ENCODE peak calls at places on chromosome 4, in eight cellular contexts. One of them, this sample, is unnamed.

GRCh38 chr4:86717651-86718050 is 123.5 kb downstream of the PTPN13 start:
- DNase-seq in PC-3: no peak
- DNase-seq in heart right ventricle: no peak
- DNase-seq in astrocyte: no peak
- DNase-seq in lower lobe of right lung: no peak
- DNase-seq in GM23338: no peak
- DNase-seq in tibial artery: no peak
- DNase-seq in psoas muscle: no peak
- DNase-seq in this sample: peak; percentile 47

GRCh38 chr4:25051534-25051933 is 20.8 kb upstream of the LGI2 start:
- DNase-seq in PC-3: no peak
- DNase-seq in heart right ventricle: no peak
- DNase-seq in astrocyte: peak; percentile 39
- DNase-seq in lower lobe of right lung: no peak
- DNase-seq in GM23338: no peak
- DNase-seq in tibial artery: no peak
- DNase-seq in psoas muscle: no peak
- DNase-seq in this sample: no peak

GRCh38 chr4:184955116-184955515 is 63.2 kb upstream of the HELT start:
- DNase-seq in PC-3: no peak
- DNase-seq in heart right ventricle: no peak
- DNase-seq in astrocyte: no peak
- DNase-seq in lower lobe of right lung: no peak
- DNase-seq in GM23338: no peak
- DNase-seq in tibial artery: no peak
- DNase-seq in psoas muscle: no peak
- DNase-seq in this sample: no peak

GRCh38 chr4:166045457-166045856 is 172.4 kb downstream of the TLL1 start:
- DNase-seq in PC-3: no peak
- DNase-seq in heart right ventricle: no peak
- DNase-seq in astrocyte: no peak
- DNase-seq in lower lobe of right lung: no peak
- DNase-seq in GM23338: no peak
- DNase-seq in tibial artery: no peak
- DNase-seq in psoas muscle: no peak
- DNase-seq in this sample: no peak

GRCh38 chr4:188127157-188127874 is 11.9 kb upstream of the TRIML1 start:
- DNase-seq in PC-3: peak; percentile 63
- DNase-seq in heart right ventricle: no peak
- DNase-seq in astrocyte: peak; percentile 49
- DNase-seq in lower lobe of right lung: no peak
- DNase-seq in GM23338: no peak
- DNase-seq in tibial artery: no peak
- DNase-seq in psoas muscle: no peak
- DNase-seq in this sample: peak; percentile 87

GRCh38 chr4:138184881-138185280 is 57.3 kb downstream of the SLC7A11 start:
- DNase-seq in PC-3: no peak
- DNase-seq in heart right ventricle: no peak
- DNase-seq in astrocyte: no peak
- DNase-seq in lower lobe of right lung: no peak
- DNase-seq in GM23338: no peak
- DNase-seq in tibial artery: no peak
- DNase-seq in psoas muscle: no peak
- DNase-seq in this sample: no peak

GRCh38 chr4:175373031-175373430 is 439.0 kb downstream of the GPM6A start:
- DNase-seq in PC-3: peak; percentile 25
- DNase-seq in heart right ventricle: no peak
- DNase-seq in astrocyte: peak; percentile 2
- DNase-seq in lower lobe of right lung: no peak
- DNase-seq in GM23338: no peak
- DNase-seq in tibial artery: no peak
- DNase-seq in psoas muscle: no peak
- DNase-seq in this sample: no peak

GRCh38 chr4:786074-786741 is 39.7 kb downstream of the CPLX1 start:
- DNase-seq in PC-3: no peak
- DNase-seq in heart right ventricle: no peak
- DNase-seq in astrocyte: no peak
- DNase-seq in lower lobe of right lung: no peak
- DNase-seq in GM23338: peak; percentile 60
- DNase-seq in tibial artery: no peak
- DNase-seq in psoas muscle: no peak
- DNase-seq in this sample: no peak

GRCh38 chr4:2281575-2282343 is 19.9 kb upstream of the MXD4 start:
- DNase-seq in PC-3: no peak
- DNase-seq in heart right ventricle: peak; percentile 4
- DNase-seq in astrocyte: no peak
- DNase-seq in lower lobe of right lung: no peak
- DNase-seq in GM23338: no peak
- DNase-seq in tibial artery: no peak
- DNase-seq in psoas muscle: peak; percentile 12
- DNase-seq in this sample: no peak

DNA sequence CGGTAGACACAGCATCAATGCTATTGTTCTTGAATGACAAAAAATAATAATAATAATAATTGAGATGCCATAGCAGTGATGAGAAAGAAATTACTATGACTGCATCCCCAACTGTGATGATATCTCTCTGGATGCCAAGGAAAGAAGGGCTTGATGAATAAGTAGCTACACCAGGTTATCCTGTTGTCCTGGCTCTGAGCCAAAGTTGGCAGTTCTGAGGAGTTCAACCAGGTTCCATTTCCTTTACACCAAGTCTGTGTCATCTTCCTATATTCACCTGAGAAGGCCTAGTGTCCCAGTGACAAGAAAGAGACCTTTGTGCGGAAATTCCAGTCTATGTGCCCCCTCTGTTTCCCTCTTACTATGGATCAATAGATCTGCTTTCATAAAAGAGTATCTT is 3.4 kb upstream of the MAML3 start:
- DNase-seq in PC-3: peak; percentile 24
- DNase-seq in heart right ventricle: no peak
- DNase-seq in astrocyte: no peak
- DNase-seq in lower lobe of right lung: no peak
- DNase-seq in GM23338: no peak
- DNase-seq in tibial artery: no peak
- DNase-seq in psoas muscle: no peak
- DNase-seq in this sample: no peak
- H3K27me3 ChIP-seq in PC-3: no peaks in the 10 kb centered on the region
- H3K27me3 ChIP-seq in heart right ventricle: no peaks in the 10 kb centered on the region
- H3K27me3 ChIP-seq in astrocyte: no peaks in the 10 kb centered on the region
- H3K27me3 ChIP-seq in lower lobe of right lung: no peaks in the 10 kb centered on the region
- H3K27me3 ChIP-seq in GM23338: peaks cover 12% of the 10 kb centered on the region
- H3K27me3 ChIP-seq in tibial artery: no peaks in the 10 kb centered on the region
- H3K27me3 ChIP-seq in psoas muscle: no peaks in the 10 kb centered on the region
- H3K27me3 ChIP-seq in this sample: no peaks in the 10 kb centered on the region

GRCh38 chr4:161486454-161486853 is 677.3 kb downstream of the FSTL5 start:
- DNase-seq in PC-3: no peak
- DNase-seq in heart right ventricle: no peak
- DNase-seq in astrocyte: no peak
- DNase-seq in lower lobe of right lung: no peak
- DNase-seq in GM23338: no peak
- DNase-seq in tibial artery: no peak
- DNase-seq in psoas muscle: no peak
- DNase-seq in this sample: no peak
- TF ChIP-seq CTCF in PC-3: no peak
- TF ChIP-seq CTCF in heart right ventricle: no peak
- TF ChIP-seq CTCF in astrocyte: no peak
- TF ChIP-seq CTCF in lower lobe of right lung: no peak
- TF ChIP-seq CTCF in GM23338: no peak
- TF ChIP-seq CTCF in tibial artery: no peak
- TF ChIP-seq CTCF in psoas muscle: no peak
- TF ChIP-seq CTCF in this sample: no peak

GRCh38 chr4:38665846-38666490 is 2.0 kb downstream of the KLF3 start:
- DNase-seq in PC-3: peak; percentile 1
- DNase-seq in heart right ventricle: no peak
- DNase-seq in astrocyte: no peak
- DNase-seq in lower lobe of right lung: no peak
- DNase-seq in GM23338: no peak
- DNase-seq in tibial artery: no peak
- DNase-seq in psoas muscle: no peak
- DNase-seq in this sample: no peak
- H3K4me3 ChIP-seq in PC-3: peak overlapping the region; percentile 87
- H3K4me3 ChIP-seq in heart right ventricle: peak overlapping the region; percentile 89
- H3K4me3 ChIP-seq in astrocyte: peak overlapping the region; percentile 88
- H3K4me3 ChIP-seq in lower lobe of right lung: peak overlapping the region; percentile 87
- H3K4me3 ChIP-seq in GM23338: peak overlapping the region; percentile 75
- H3K4me3 ChIP-seq in tibial artery: peak overlapping the region; percentile 99
- H3K4me3 ChIP-seq in psoas muscle: peak overlapping the region; percentile 93
- H3K4me3 ChIP-seq in this sample: peak overlapping the region; percentile 87

GRCh38 chr4:8906668-8906970 is 35.0 kb upstream of the HMX1 start:
- DNase-seq in PC-3: no peak
- DNase-seq in heart right ventricle: no peak
- DNase-seq in astrocyte: no peak
- DNase-seq in lower lobe of right lung: no peak
- DNase-seq in GM23338: no peak
- DNase-seq in tibial artery: no peak
- DNase-seq in psoas muscle: no peak
- DNase-seq in this sample: no peak
- H3K27me3 ChIP-seq in PC-3: peaks cover 39% of the 10 kb centered on the region
- H3K27me3 ChIP-seq in heart right ventricle: peaks cover 45% of the 10 kb centered on the region
- H3K27me3 ChIP-seq in astrocyte: no peaks in the 10 kb centered on the region
- H3K27me3 ChIP-seq in lower lobe of right lung: peaks cover 20% of the 10 kb centered on the region
- H3K27me3 ChIP-seq in GM23338: no peaks in the 10 kb centered on the region
- H3K27me3 ChIP-seq in tibial artery: no peaks in the 10 kb centered on the region
- H3K27me3 ChIP-seq in psoas muscle: peaks cover 3% of the 10 kb centered on the region
- H3K27me3 ChIP-seq in this sample: peaks cover 7% of the 10 kb centered on the region

DNA sequence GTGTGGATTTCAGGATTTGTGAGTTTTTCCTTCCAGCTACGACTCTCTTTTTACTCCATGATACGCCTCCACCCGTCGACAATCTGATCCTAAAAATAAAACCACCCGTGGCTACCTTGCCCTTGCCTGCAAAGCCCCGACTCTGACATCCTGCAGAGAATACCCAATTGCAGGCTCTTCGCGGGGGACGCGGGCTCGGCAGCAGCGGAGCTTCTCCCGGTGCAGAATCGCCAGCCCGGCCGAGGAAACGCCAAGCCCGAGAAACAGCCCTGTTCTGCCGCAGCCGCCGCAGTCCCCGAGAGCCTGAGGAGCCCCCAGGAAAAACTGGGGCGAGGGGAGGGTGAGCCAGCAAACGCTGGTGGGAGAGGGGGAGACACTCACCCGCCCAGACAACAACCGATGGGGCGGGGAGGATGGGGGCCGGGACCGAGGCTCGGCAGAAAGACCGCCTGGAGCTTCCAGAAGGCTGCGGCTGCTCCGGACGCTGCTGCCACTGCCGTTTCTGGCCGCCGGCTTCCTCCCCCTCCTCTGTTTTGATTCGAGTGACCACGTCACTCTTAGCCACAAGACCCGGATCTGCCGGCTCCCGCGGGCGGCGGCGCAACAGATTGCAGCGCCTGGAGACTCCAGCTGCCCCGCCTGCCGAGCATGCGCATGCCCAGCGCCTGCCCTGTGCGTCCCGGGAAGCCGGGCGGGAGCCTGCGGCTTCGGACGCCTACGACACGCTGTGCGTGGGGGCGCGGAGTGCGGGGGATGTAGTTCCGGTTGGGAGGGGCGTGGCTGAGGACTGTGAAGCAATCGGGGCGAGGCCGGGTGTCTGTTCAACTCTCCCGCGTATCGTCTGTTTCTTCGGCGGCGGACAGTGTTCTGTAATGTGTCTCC is at the start of gene SMIM14:
- DNase-seq in PC-3: peak; percentile 96
- DNase-seq in heart right ventricle: peak; percentile 99
- DNase-seq in astrocyte: peak; percentile 94
- DNase-seq in lower lobe of right lung: peak; percentile 99
- DNase-seq in GM23338: peak; percentile 97
- DNase-seq in tibial artery: peak; percentile 98
- DNase-seq in psoas muscle: peak; percentile 99
- DNase-seq in this sample: peak; percentile 92
- TF ChIP-seq CTCF in PC-3: no peak
- TF ChIP-seq CTCF in heart right ventricle: no peak
- TF ChIP-seq CTCF in astrocyte: no peak
- TF ChIP-seq CTCF in lower lobe of right lung: peak; percentile 34
- TF ChIP-seq CTCF in GM23338: no peak
- TF ChIP-seq CTCF in tibial artery: peak; percentile 27
- TF ChIP-seq CTCF in psoas muscle: peak; percentile 12
- TF ChIP-seq CTCF in this sample: no peak

GRCh38 chr4:68569466-68570121 is 6.5 kb downstream of the UGT2B17 start:
- DNase-seq in PC-3: no peak
- DNase-seq in heart right ventricle: no peak
- DNase-seq in astrocyte: no peak
- DNase-seq in lower lobe of right lung: no peak
- DNase-seq in GM23338: no peak
- DNase-seq in tibial artery: no peak
- DNase-seq in psoas muscle: no peak
- DNase-seq in this sample: no peak

GRCh38 chr4:68572653-68573052 is 3.5 kb downstream of the UGT2B17 start:
- DNase-seq in PC-3: no peak
- DNase-seq in heart right ventricle: no peak
- DNase-seq in astrocyte: no peak
- DNase-seq in lower lobe of right lung: no peak
- DNase-seq in GM23338: no peak
- DNase-seq in tibial artery: no peak
- DNase-seq in psoas muscle: no peak
- DNase-seq in this sample: no peak

GRCh38 chr4:68575081-68575480 is 1.0 kb downstream of the UGT2B17 start:
- DNase-seq in PC-3: no peak
- DNase-seq in heart right ventricle: no peak
- DNase-seq in astrocyte: no peak
- DNase-seq in lower lobe of right lung: no peak
- DNase-seq in GM23338: no peak
- DNase-seq in tibial artery: no peak
- DNase-seq in psoas muscle: no peak
- DNase-seq in this sample: no peak

GRCh38 chr4:68570122-68570507 is 6.0 kb downstream of the UGT2B17 start:
- DNase-seq in PC-3: no peak
- DNase-seq in heart right ventricle: no peak
- DNase-seq in astrocyte: no peak
- DNase-seq in lower lobe of right lung: no peak
- DNase-seq in GM23338: no peak
- DNase-seq in tibial artery: no peak
- DNase-seq in psoas muscle: no peak
- DNase-seq in this sample: peak; percentile 47
- H3K4me3 ChIP-seq in PC-3: no peak overlapping the region
- H3K4me3 ChIP-seq in heart right ventricle: no peak overlapping the region
- H3K4me3 ChIP-seq in astrocyte: no peak overlapping the region
- H3K4me3 ChIP-seq in lower lobe of right lung: no peak overlapping the region
- H3K4me3 ChIP-seq in GM23338: no peak overlapping the region
- H3K4me3 ChIP-seq in tibial artery: no peak overlapping the region
- H3K4me3 ChIP-seq in psoas muscle: no peak overlapping the region
- H3K4me3 ChIP-seq in this sample: no peak overlapping the region

This sample was measured in kidney epithelial cell.